ENCODE peak calls at places on chromosomes 4 and X, in ten cellular contexts. K is tibial nerve, T is Calu3, G is fibroblast of the aortic adventitia, W is lower lobe of right lung, V is BE2C, E is endothelial cell, U is GM12865, X is fibroblast of mammary gland, L is A549. C is an unnamed sample.

GRCh38 chr4:25925486-25926201 is 11.6 kb downstream of the SMIM20 start:
- DNase-seq in K (peak; percentile 35), T (peak; percentile 55), G (peak; percentile 68), W (peak; percentile 58), V (peak; percentile 54), E (peak; percentile 64), U (peak; percentile 65), X (peak; percentile 58), L (peak; percentile 46), C (peak; percentile 66)

GRCh38 chr4:53128959-53129358 is 236.9 kb downstream of the SCFD2 start:
- DNase-seq in K (peak; percentile 53), T (no peak), G (peak; percentile 41), W (no peak), V (no peak), E (no peak), U (no peak), X (peak; percentile 51), L (no peak), C (no peak)

GRCh38 chrX:133608406-133608805 is 193.1 kb upstream of the GPC4 start:
- DNase-seq in K (no peak), T (no peak), G (peak; percentile 62), W (no peak), V (no peak), E (no peak), U (no peak), X (peak; percentile 86), L (no peak), C (no peak)

GRCh38 chrX:65985922-65986588 is 53.8 kb downstream of the VSIG4 start:
- DNase-seq in K (no peak), T (peak; percentile 57), G (peak; percentile 68), W (no peak), V (no peak), E (peak; percentile 17), U (peak; percentile 74), X (peak; percentile 53), L (peak; percentile 25), C (no peak)

GRCh38 chr4:7368296-7368695 is 66.4 kb downstream of the PSAPL1 start:
- DNase-seq in K (no peak), T (no peak), G (no peak), W (no peak), V (no peak), E (no peak), U (no peak), X (no peak), L (no peak), C (no peak)

GRCh38 chr4:175504316-175504715 is 307.7 kb downstream of the GPM6A start:
- DNase-seq in K (no peak), T (no peak), G (peak; percentile 11), W (no peak), V (no peak), E (no peak), U (no peak), X (no peak), L (no peak), C (no peak)

GRCh38 chrX:110173192-110174175 is 144.4 kb downstream of the AMMECR1 start:
- DNase-seq in K (no peak), T (no peak), G (peak; percentile 21), W (no peak), V (no peak), E (no peak), U (no peak), X (peak; percentile 42), L (peak; percentile 55), C (no peak)

GRCh38 chr4:6191448-6192130 is 8.8 kb downstream of the JAKMIP1 start:
- DNase-seq in K (no peak), T (no peak), G (no peak), W (no peak), V (no peak), E (no peak), U (peak; percentile 50), X (no peak), L (no peak), C (no peak)

GRCh38 chrX:10579753-10580060 is 40.7 kb downstream of the MID1 start:
- DNase-seq in K (no peak), T (no peak), G (peak; percentile 49), W (no peak), V (no peak), E (no peak), U (no peak), X (peak; percentile 66), L (no peak), C (no peak)

GRCh38 chrX:30525732-30526131 is 51.8 kb downstream of the TASL start:
- DNase-seq in K (no peak), T (no peak), G (no peak), W (no peak), V (no peak), E (no peak), U (no peak), X (no peak), L (no peak), C (no peak)

GRCh38 chrX:9677098-9677739 is 88.4 kb downstream of the GPR143 start:
- DNase-seq in K (no peak), T (no peak), G (peak; percentile 33), W (no peak), V (no peak), E (no peak), U (peak; percentile 89), X (peak; percentile 71), L (no peak), C (peak; percentile 79)

GRCh38 chr4:25863347-25863784 is 578 bp upstream of the SEL1L3 start:
- DNase-seq in K (no peak), T (peak; percentile 56), G (no peak), W (peak; percentile 66), V (no peak), E (peak; percentile 17), U (no peak), X (no peak), L (peak; percentile 19), C (peak; percentile 49)

GRCh38 chr4:94641702-94642560 is 115.8 kb upstream of the BMPR1B start:
- DNase-seq in K (no peak), T (no peak), G (peak; percentile 58), W (no peak), V (no peak), E (no peak), U (no peak), X (peak; percentile 68), L (peak; percentile 47), C (no peak)

GRCh38 chr4:71163317-71163716 is 169.9 kb downstream of the DCK start:
- DNase-seq in K (no peak), T (no peak), G (peak; percentile 12), W (no peak), V (no peak), E (no peak), U (no peak), X (no peak), L (no peak), C (no peak)

GRCh38 chrX:56813318-56813837 is 84.3 kb downstream of the NBDY start:
- DNase-seq in K (no peak), T (no peak), G (peak; percentile 89), W (no peak), V (no peak), E (no peak), U (peak; percentile 64), X (peak; percentile 67), L (no peak), C (peak; percentile 4)

GRCh38 chrX:122739770-122740169 is 444.3 kb upstream of the GRIA3 start:
- DNase-seq in K (no peak), T (no peak), G (no peak), W (no peak), V (no peak), E (peak; percentile 3), U (no peak), X (no peak), L (no peak), C (no peak)

GRCh38 chrX:20715176-20715575 is 448.5 kb upstream of the RPS6KA3 start:
- DNase-seq in K (no peak), T (no peak), G (no peak), W (no peak), V (peak; percentile 7), E (no peak), U (no peak), X (no peak), L (no peak), C (no peak)

DNA sequence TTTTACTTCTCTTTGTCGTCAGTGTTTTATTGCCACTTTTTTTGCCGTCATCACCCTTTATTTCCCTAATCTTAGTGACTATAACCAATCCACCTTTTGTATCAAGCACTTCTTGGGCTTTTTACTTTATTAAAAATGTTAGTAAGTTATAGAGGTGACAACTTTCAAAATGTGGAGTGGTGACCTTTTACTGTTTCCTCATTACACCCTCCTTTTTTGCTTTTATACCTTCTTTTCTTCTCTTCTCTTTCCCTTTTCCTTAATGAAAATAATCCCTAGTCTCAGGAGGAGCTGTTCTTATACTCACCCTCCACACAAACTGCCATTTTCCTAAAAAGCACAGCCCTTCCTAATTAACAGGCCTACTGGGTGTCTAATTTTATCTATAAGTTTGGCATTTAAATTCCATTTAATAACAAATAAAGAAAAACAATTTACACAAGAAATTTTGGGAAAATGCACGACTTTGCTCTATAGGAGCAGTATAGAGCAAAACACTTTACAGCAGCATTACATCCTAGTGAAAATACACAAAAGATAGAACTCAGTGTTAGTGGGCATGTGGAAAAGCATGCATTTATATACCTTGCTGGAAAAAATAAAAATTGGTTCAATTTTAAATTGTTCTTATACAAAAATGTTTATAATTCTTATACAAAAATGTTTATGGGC is 27.3 kb downstream of the BBS12 start:
- DNase-seq in K (no peak), T (no peak), G (peak; percentile 59), W (no peak), V (no peak), E (no peak), U (no peak), X (peak; percentile 40), L (no peak), C (no peak)
- TF ChIP-seq CTCF in K (no peak), T (no peak), G (peak; percentile 80), W (no peak), V (peak; percentile 28), E (peak; percentile 49), U (no peak), X (peak; percentile 65), L (peak; percentile 8), C (no peak)

GRCh38 chr4:41878991-41879491 is 56.2 kb upstream of the TMEM33 start:
- DNase-seq in K (no peak), T (no peak), G (no peak), W (no peak), V (peak; percentile 68), E (no peak), U (no peak), X (no peak), L (no peak), C (no peak)
- TF ChIP-seq CTCF in K (no peak), T (no peak), G (no peak), W (no peak), V (no peak), E (no peak), U (no peak), X (no peak), L (no peak), C (no peak)

DNA sequence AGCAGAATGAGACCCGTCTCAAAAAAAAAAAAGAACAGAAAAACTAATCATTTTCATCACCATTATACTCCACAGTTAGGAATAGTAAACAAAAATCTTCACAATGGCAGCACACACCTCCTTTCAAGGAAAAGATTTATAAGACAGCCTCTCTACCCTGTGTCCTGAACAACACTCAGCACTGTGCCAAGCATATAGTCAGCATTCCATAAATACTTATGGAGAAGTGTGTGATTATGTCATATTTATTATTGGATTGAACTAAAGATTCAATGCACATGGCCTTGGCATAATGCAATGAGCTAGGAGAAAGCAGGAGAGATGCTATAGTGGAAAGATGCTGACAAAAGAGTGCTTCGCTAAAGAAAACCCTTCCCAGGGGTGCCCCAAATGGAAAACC is 52.6 kb downstream of the FAM114A1 start:
- DNase-seq in K (no peak), T (no peak), G (peak; percentile 27), W (no peak), V (no peak), E (no peak), U (no peak), X (no peak), L (no peak), C (no peak)
- TF ChIP-seq CTCF in K (no peak), T (no peak), G (no peak), W (no peak), V (no peak), E (no peak), U (no peak), X (no peak), L (no peak), C (no peak)

GRCh38 chrX:115018040-115018647 is 728 bp upstream of the IL13RA2 start:
- DNase-seq in K (no peak), T (peak; percentile 11), G (peak; percentile 26), W (no peak), V (no peak), E (no peak), U (peak; percentile 4), X (peak; percentile 27), L (no peak), C (no peak)
- TF ChIP-seq CTCF in K (no peak), T (peak; percentile 5), G (no peak), W (peak; percentile 15), V (peak; percentile 31), E (peak; percentile 72), U (no peak), X (peak; percentile 33), L (peak; percentile 26), C (no peak)

C was measured in GM13976.